ENCODE peak calls at places on chromosome 10, in seven cellular contexts. One of them, this sample, is unnamed.

GRCh38 chr10:103504181-103504783 is 10.8 kb downstream of the NEURL1 start:
- DNase-seq in PC-3: peak; percentile 86
- DNase-seq in OCI-M1: peak; percentile 85
- DNase-seq in activated T-cell treated with anti-CD3 and anti-CD28 coated beads, Interleukin-2, amount 50 U/mL, for 4 hours: peak; percentile 26
- DNase-seq in NCI-H1092 treated with DMSO at 0.1 percent for 48 hours: no peak
- DNase-seq in right cardiac atrium: no peak
- DNase-seq in AG08396: peak; percentile 62
- DNase-seq in this sample: no peak

GRCh38 chr10:49550563-49550962 is 11.6 kb upstream of the ERCC6 start:
- DNase-seq in AG08396: no peak
- DNase-seq in activated T-cell treated with anti-CD3 and anti-CD28 coated beads, Interleukin-2, amount 50 U/mL, for 4 hours: no peak
- DNase-seq in NCI-H1092 treated with DMSO at 0.1 percent for 48 hours: no peak
- DNase-seq in OCI-M1: no peak
- DNase-seq in right cardiac atrium: no peak
- DNase-seq in PC-3: peak; percentile 99
- DNase-seq in this sample: no peak

GRCh38 chr10:89235073-89235798 is 16.3 kb downstream of the LIPA start:
- DNase-seq in AG08396: peak; percentile 8
- DNase-seq in NCI-H1092 treated with DMSO at 0.1 percent for 48 hours: no peak
- DNase-seq in right cardiac atrium: peak; percentile 63
- DNase-seq in OCI-M1: no peak
- DNase-seq in activated T-cell treated with anti-CD3 and anti-CD28 coated beads, Interleukin-2, amount 50 U/mL, for 4 hours: no peak
- DNase-seq in PC-3: no peak
- DNase-seq in this sample: no peak

GRCh38 chr10:11345224-11346054 is 266.0 kb downstream of the USP6NL start:
- DNase-seq in AG08396: no peak
- DNase-seq in activated T-cell treated with anti-CD3 and anti-CD28 coated beads, Interleukin-2, amount 50 U/mL, for 4 hours: no peak
- DNase-seq in NCI-H1092 treated with DMSO at 0.1 percent for 48 hours: no peak
- DNase-seq in PC-3: peak; percentile 5
- DNase-seq in OCI-M1: peak; percentile 85
- DNase-seq in right cardiac atrium: no peak
- DNase-seq in this sample: no peak

GRCh38 chr10:119776536-119776935 is 50.7 kb downstream of the INPP5F start:
- DNase-seq in AG08396: no peak
- DNase-seq in NCI-H1092 treated with DMSO at 0.1 percent for 48 hours: no peak
- DNase-seq in right cardiac atrium: no peak
- DNase-seq in activated T-cell treated with anti-CD3 and anti-CD28 coated beads, Interleukin-2, amount 50 U/mL, for 4 hours: no peak
- DNase-seq in PC-3: peak; percentile 1
- DNase-seq in OCI-M1: no peak
- DNase-seq in this sample: no peak

GRCh38 chr10:2968401-2968800 is 98.9 kb upstream of the PFKP start:
- DNase-seq in AG08396: peak; percentile 22
- DNase-seq in PC-3: peak; percentile 45
- DNase-seq in right cardiac atrium: no peak
- DNase-seq in OCI-M1: no peak
- DNase-seq in activated T-cell treated with anti-CD3 and anti-CD28 coated beads, Interleukin-2, amount 50 U/mL, for 4 hours: no peak
- DNase-seq in NCI-H1092 treated with DMSO at 0.1 percent for 48 hours: no peak
- DNase-seq in this sample: no peak

GRCh38 chr10:27496137-27496536 is 8.0 kb upstream of the RAB18 start:
- DNase-seq in PC-3: no peak
- DNase-seq in NCI-H1092 treated with DMSO at 0.1 percent for 48 hours: no peak
- DNase-seq in right cardiac atrium: no peak
- DNase-seq in AG08396: no peak
- DNase-seq in OCI-M1: no peak
- DNase-seq in activated T-cell treated with anti-CD3 and anti-CD28 coated beads, Interleukin-2, amount 50 U/mL, for 4 hours: no peak
- DNase-seq in this sample: no peak

GRCh38 chr10:75240329-75240728 is 4.6 kb upstream of the COMTD1 start:
- DNase-seq in AG08396: no peak
- DNase-seq in NCI-H1092 treated with DMSO at 0.1 percent for 48 hours: no peak
- DNase-seq in activated T-cell treated with anti-CD3 and anti-CD28 coated beads, Interleukin-2, amount 50 U/mL, for 4 hours: no peak
- DNase-seq in right cardiac atrium: no peak
- DNase-seq in PC-3: no peak
- DNase-seq in OCI-M1: no peak
- DNase-seq in this sample: no peak

GRCh38 chr10:3118621-3119020 is 51.3 kb downstream of the PFKP start:
- DNase-seq in activated T-cell treated with anti-CD3 and anti-CD28 coated beads, Interleukin-2, amount 50 U/mL, for 4 hours: no peak
- DNase-seq in AG08396: no peak
- DNase-seq in right cardiac atrium: no peak
- DNase-seq in PC-3: no peak
- DNase-seq in NCI-H1092 treated with DMSO at 0.1 percent for 48 hours: no peak
- DNase-seq in OCI-M1: no peak
- DNase-seq in this sample: no peak

GRCh38 chr10:91672021-91672608 is 39.2 kb upstream of the PPP1R3C start:
- DNase-seq in right cardiac atrium: no peak
- DNase-seq in AG08396: peak; percentile 30
- DNase-seq in OCI-M1: peak; percentile 82
- DNase-seq in NCI-H1092 treated with DMSO at 0.1 percent for 48 hours: peak; percentile 43
- DNase-seq in PC-3: peak; percentile 75
- DNase-seq in activated T-cell treated with anti-CD3 and anti-CD28 coated beads, Interleukin-2, amount 50 U/mL, for 4 hours: no peak
- DNase-seq in this sample: no peak

GRCh38 chr10:122839505-122839904 is 6.2 kb downstream of the CUZD1 start:
- DNase-seq in AG08396: no peak
- DNase-seq in right cardiac atrium: no peak
- DNase-seq in NCI-H1092 treated with DMSO at 0.1 percent for 48 hours: no peak
- DNase-seq in OCI-M1: no peak
- DNase-seq in PC-3: no peak
- DNase-seq in activated T-cell treated with anti-CD3 and anti-CD28 coated beads, Interleukin-2, amount 50 U/mL, for 4 hours: no peak
- DNase-seq in this sample: no peak

GRCh38 chr10:37975407-37975991 is 948 bp downstream of the ZNF25 start:
- DNase-seq in PC-3: peak; percentile 20
- DNase-seq in activated T-cell treated with anti-CD3 and anti-CD28 coated beads, Interleukin-2, amount 50 U/mL, for 4 hours: no peak
- DNase-seq in NCI-H1092 treated with DMSO at 0.1 percent for 48 hours: no peak
- DNase-seq in AG08396: peak; percentile 10
- DNase-seq in OCI-M1: peak; percentile 61
- DNase-seq in right cardiac atrium: no peak
- DNase-seq in this sample: peak; percentile 36

GRCh38 chr10:34576789-34577188 is 238.3 kb downstream of the PARD3 start:
- DNase-seq in OCI-M1: no peak
- DNase-seq in PC-3: no peak
- DNase-seq in NCI-H1092 treated with DMSO at 0.1 percent for 48 hours: no peak
- DNase-seq in right cardiac atrium: no peak
- DNase-seq in activated T-cell treated with anti-CD3 and anti-CD28 coated beads, Interleukin-2, amount 50 U/mL, for 4 hours: no peak
- DNase-seq in AG08396: no peak
- DNase-seq in this sample: no peak

GRCh38 chr10:102644066-102644645 is at the start of gene TRIM8:
- DNase-seq in NCI-H1092 treated with DMSO at 0.1 percent for 48 hours: peak; percentile 41
- DNase-seq in PC-3: peak; percentile 33
- DNase-seq in right cardiac atrium: peak; percentile 56
- DNase-seq in AG08396: peak; percentile 53
- DNase-seq in OCI-M1: peak; percentile 85
- DNase-seq in activated T-cell treated with anti-CD3 and anti-CD28 coated beads, Interleukin-2, amount 50 U/mL, for 4 hours: peak; percentile 40
- DNase-seq in this sample: peak; percentile 74

GRCh38 chr10:46527241-46527811 is 29.1 kb downstream of the GPRIN2 start:
- DNase-seq in PC-3: no peak
- DNase-seq in OCI-M1: no peak
- DNase-seq in NCI-H1092 treated with DMSO at 0.1 percent for 48 hours: no peak
- DNase-seq in right cardiac atrium: peak; percentile 9
- DNase-seq in activated T-cell treated with anti-CD3 and anti-CD28 coated beads, Interleukin-2, amount 50 U/mL, for 4 hours: no peak
- DNase-seq in AG08396: no peak
- DNase-seq in this sample: no peak

GRCh38 chr10:119897366-119897765 is 4.8 kb downstream of the SEC23IP start:
- DNase-seq in OCI-M1: no peak
- DNase-seq in PC-3: no peak
- DNase-seq in NCI-H1092 treated with DMSO at 0.1 percent for 48 hours: no peak
- DNase-seq in right cardiac atrium: no peak
- DNase-seq in AG08396: no peak
- DNase-seq in activated T-cell treated with anti-CD3 and anti-CD28 coated beads, Interleukin-2, amount 50 U/mL, for 4 hours: no peak
- DNase-seq in this sample: no peak

GRCh38 chr10:6464862-6465430 is 115.1 kb downstream of the PRKCQ start:
- DNase-seq in right cardiac atrium: no peak
- DNase-seq in OCI-M1: no peak
- DNase-seq in NCI-H1092 treated with DMSO at 0.1 percent for 48 hours: no peak
- DNase-seq in activated T-cell treated with anti-CD3 and anti-CD28 coated beads, Interleukin-2, amount 50 U/mL, for 4 hours: no peak
- DNase-seq in PC-3: no peak
- DNase-seq in AG08396: no peak
- DNase-seq in this sample: peak; percentile 35

GRCh38 chr10:59754951-59755350 is 1.7 kb upstream of the MRLN start:
- DNase-seq in AG08396: no peak
- DNase-seq in right cardiac atrium: no peak
- DNase-seq in NCI-H1092 treated with DMSO at 0.1 percent for 48 hours: no peak
- DNase-seq in OCI-M1: no peak
- DNase-seq in PC-3: no peak
- DNase-seq in activated T-cell treated with anti-CD3 and anti-CD28 coated beads, Interleukin-2, amount 50 U/mL, for 4 hours: no peak
- DNase-seq in this sample: no peak

GRCh38 chr10:71585579-71586092 is 133.9 kb downstream of the C10orf105 start:
- DNase-seq in NCI-H1092 treated with DMSO at 0.1 percent for 48 hours: no peak
- DNase-seq in activated T-cell treated with anti-CD3 and anti-CD28 coated beads, Interleukin-2, amount 50 U/mL, for 4 hours: no peak
- DNase-seq in AG08396: no peak
- DNase-seq in right cardiac atrium: no peak
- DNase-seq in PC-3: no peak
- DNase-seq in OCI-M1: no peak
- DNase-seq in this sample: no peak